ENCODE peak calls at places on chromosomes 11 and 22, in eight cellular contexts. A is heart right ventricle; N is pancreas; J is esophagus mucosa; P is right cardiac atrium; X is activated CD4-positive, alpha-beta T cell treated with anti-CD3 and anti-CD28 coated beads for 36 hours; O is T-cell; S is central memory CD8-positive, alpha-beta T cell. G is an unnamed sample.

GRCh38 chr11:61756452-61757212 is 4.2 kb downstream of the MYRF start:
- ATAC-seq in J (no peak), S (no peak), X (peak), P (no peak), N (peak), O (peak), A (no peak), G (no peak)

GRCh38 chr11:33329705-33330329 is 72.6 kb downstream of the HIPK3 start:
- ATAC-seq in J (peak), P (peak), S (peak), A (peak), X (peak), N (peak), O (peak), G (peak)

GRCh38 chr11:37141707-37142106 is 543.7 kb upstream of the RAG2 start:
- ATAC-seq in J (no peak), X (no peak), O (no peak), S (no peak), N (no peak), P (no peak), A (no peak), G (no peak)

GRCh38 chr22:24588370-24588755 is 4.5 kb downstream of the LRRC75B start:
- ATAC-seq in P (no peak), O (no peak), S (no peak), J (no peak), X (no peak), A (no peak), N (peak), G (no peak)

GRCh38 chr11:10096987-10097386 is 197.0 kb downstream of the SBF2 start:
- ATAC-seq in P (no peak), O (no peak), N (no peak), J (no peak), X (no peak), S (no peak), A (peak), G (no peak)

GRCh38 chr11:76579047-76579751 is 91.3 kb downstream of the LRRC32 start:
- ATAC-seq in X (no peak), O (no peak), N (peak), S (no peak), J (peak), A (peak), P (peak), G (no peak)

GRCh38 chr22:50696251-50696798 is 23.7 kb downstream of the SHANK3 start:
- ATAC-seq in S (no peak), N (no peak), A (peak), X (no peak), P (peak), J (peak), O (no peak), G (no peak)

GRCh38 chr11:68659158-68659921 is 25.0 kb upstream of the GAL start:
- ATAC-seq in S (no peak), X (no peak), P (peak), J (peak), A (peak), O (no peak), N (peak), G (peak)